ENCODE peak calls at places on chromosomes 4 and X, in six cellular contexts. B is BJ; F is stimulated activated CD8-positive, alpha-beta memory T cell treated with anti-CD3 and anti-CD28 coated beads, Interleukin-15, amount 100 ng/mL, for 24 hours; S is mammary epithelial cell; A is EH; K is SK-N-MC. G is an unnamed sample.

GRCh38 chr4:118749347-118749988 is 64.3 kb downstream of the METTL14 start:
- DNase-seq in B (no peak), A (no peak), S (no peak), K (no peak), F (no peak), G (no peak)

GRCh38 chr4:2402053-2402452 is 16.4 kb downstream of the ZFYVE28 start:
- DNase-seq in K (no peak), F (no peak), S (peak; percentile 21), B (no peak), A (peak; percentile 43), G (no peak)

GRCh38 chr4:177480796-177481195 is 38.6 kb upstream of the AGA start:
- DNase-seq in A (peak; percentile 68), S (peak; percentile 29), F (no peak), K (no peak), B (no peak), G (no peak)

GRCh38 chr4:40685300-40685699 is 55.6 kb upstream of the RBM47 start:
- DNase-seq in F (no peak), S (peak; percentile 49), B (no peak), A (peak; percentile 84), K (no peak), G (no peak)

GRCh38 chrX:103552236-103552635 is 32.9 kb upstream of the RAB40A start:
- DNase-seq in B (no peak), A (no peak), K (no peak), F (no peak), S (no peak), G (no peak)

GRCh38 chr4:150224896-150225591 is 146.8 kb downstream of the DCLK2 start:
- DNase-seq in S (peak; percentile 34), K (no peak), B (peak; percentile 98), A (peak; percentile 99), F (no peak), G (peak; percentile 82)

GRCh38 chr4:174534461-174534860 is 12.2 kb upstream of the HPGD start:
- DNase-seq in K (no peak), F (no peak), S (no peak), B (no peak), A (no peak), G (no peak)

GRCh38 chr4:183241322-183241640 is 78.8 kb downstream of the CLDN22 start:
- DNase-seq in B (no peak), A (peak; percentile 72), S (peak; percentile 90), F (no peak), K (no peak), G (no peak)

GRCh38 chr4:94410678-94411206 is 41.0 kb upstream of the PDLIM5 start:
- DNase-seq in F (no peak), B (no peak), S (no peak), A (peak; percentile 38), K (peak; percentile 67), G (peak; percentile 88)

GRCh38 chr4:57053508-57053907 is 56.7 kb downstream of the IGFBP7 start:
- DNase-seq in K (no peak), A (peak; percentile 69), S (peak; percentile 96), B (no peak), F (no peak), G (no peak)

GRCh38 chr4:140150886-140151699 is 2.9 kb downstream of the MAML3 start:
- DNase-seq in B (no peak), K (no peak), S (peak; percentile 85), F (no peak), A (peak; percentile 91), G (peak; percentile 92)

GRCh38 chrX:149540133-149540620 is 635 bp upstream of the EOLA1 start:
- DNase-seq in K (peak; percentile 10), A (peak; percentile 92), S (peak; percentile 68), B (no peak), F (peak; percentile 62), G (peak; percentile 78)

GRCh38 chr4:154399259-154399974 is 92.2 kb downstream of the DCHS2 start:
- DNase-seq in F (no peak), S (peak; percentile 19), A (peak; percentile 41), B (no peak), K (no peak), G (no peak)

GRCh38 chr4:124144302-124144701 is 568.2 kb downstream of the ANKRD50 start:
- DNase-seq in F (no peak), A (no peak), K (no peak), S (peak; percentile 17), B (no peak), G (no peak)

GRCh38 chrX:102672876-102673275 is 21.6 kb downstream of the GPRASP1 start:
- DNase-seq in F (no peak), B (no peak), S (no peak), K (no peak), A (peak; percentile 55), G (no peak)

GRCh38 chrX:143306991-143307965 is 210.0 kb downstream of the SPANXN3 start:
- DNase-seq in K (no peak), F (no peak), S (no peak), B (no peak), A (no peak), G (no peak)